ENCODE peak calls at places on chromosomes 1 and 21, in seven cellular contexts. L, Q, V, C, M, D and O are unnamed samples.

GRCh38 chr1:188670837-188671236 is 1806.8 kb downstream of the BRINP3 start:
- DNase-seq in L (no peak), Q (no peak), V (peak), C (no peak), M (peak), D (peak), O (no peak)

GRCh38 chr1:200968469-200969410 is 54.8 kb downstream of the KIF21B start:
- DNase-seq in L (no peak), Q (no peak), V (no peak), C (no peak), M (peak), D (no peak), O (peak)

GRCh38 chr1:25896266-25896665 is 10.0 kb downstream of the STMN1 start:
- DNase-seq in L (no peak), Q (no peak), V (peak), C (no peak), M (no peak), D (peak), O (peak)

GRCh38 chr1:58573705-58574591 is 3.1 kb downstream of the TACSTD2 start:
- DNase-seq in L (no peak), Q (no peak), V (peak), C (no peak), M (no peak), D (no peak), O (no peak)

GRCh38 chr21:32309906-32310460 is 11.3 kb downstream of the MRAP start:
- DNase-seq in L (no peak), Q (no peak), V (no peak), C (no peak), M (no peak), D (no peak), O (no peak)

GRCh38 chr1:228082975-228083870 is 715 bp downstream of the ARF1 start:
- DNase-seq in L (peak), Q (peak), V (peak), C (no peak), M (no peak), D (no peak), O (peak)

GRCh38 chr1:111225091-111225490 is 2.4 kb upstream of the CHI3L2 start:
- DNase-seq in L (no peak), Q (no peak), V (no peak), C (no peak), M (no peak), D (no peak), O (no peak)

GRCh38 chr1:81179239-81179638 is 621.5 kb upstream of the ADGRL2 start:
- DNase-seq in L (no peak), Q (no peak), V (peak), C (peak), M (peak), D (peak), O (peak)

GRCh38 chr1:179126338-179127060 is 44.6 kb downstream of the TOR3A start:
- DNase-seq in L (no peak), Q (peak), V (no peak), C (peak), M (no peak), D (peak), O (peak)

GRCh38 chr1:175521265-175522040 is 221.9 kb downstream of the TNR start:
- DNase-seq in L (no peak), Q (no peak), V (no peak), C (no peak), M (no peak), D (no peak), O (no peak)

GRCh38 chr1:47201179-47201578 is 11.3 kb upstream of the PDZK1IP1 start:
- DNase-seq in L (no peak), Q (no peak), V (no peak), C (no peak), M (no peak), D (no peak), O (peak)

GRCh38 chr1:62276791-62277190 is 42.4 kb downstream of the KANK4 start:
- DNase-seq in L (no peak), Q (no peak), V (peak), C (no peak), M (no peak), D (no peak), O (no peak)

GRCh38 chr1:198699167-198700015 is 60.6 kb downstream of the PTPRC start:
- DNase-seq in L (no peak), Q (peak), V (peak), C (peak), M (peak), D (peak), O (peak)

GRCh38 chr21:37266515-37267221 is 466 bp downstream of the VPS26C start:
- DNase-seq in L (no peak), Q (peak), V (no peak), C (peak), M (peak), D (peak), O (peak)

GRCh38 chr1:40842201-40842600 is 20.0 kb downstream of the CITED4 start:
- DNase-seq in L (no peak), Q (no peak), V (no peak), C (no peak), M (no peak), D (no peak), O (no peak)

GRCh38 chr1:200174525-200174924 is 147.0 kb downstream of the NR5A2 start:
- DNase-seq in L (no peak), Q (no peak), V (no peak), C (no peak), M (no peak), D (no peak), O (no peak)

GRCh38 chr1:235954306-235955283 is 87.9 kb upstream of the LYST start:
- DNase-seq in L (peak), Q (no peak), V (no peak), C (no peak), M (no peak), D (no peak), O (no peak)

GRCh38 chr1:198598796-198599321 is 40.0 kb upstream of the PTPRC start:
- DNase-seq in L (no peak), Q (no peak), V (no peak), C (no peak), M (no peak), D (no peak), O (no peak)

GRCh38 chr1:50369008-50369634 is 54.1 kb downstream of the DMRTA2 start:
- DNase-seq in L (no peak), Q (no peak), V (no peak), C (no peak), M (no peak), D (no peak), O (no peak)

GRCh38 chr1:17586172-17586963 is 46.9 kb downstream of the ARHGEF10L start:
- DNase-seq in L (no peak), Q (no peak), V (peak), C (peak), M (peak), D (peak), O (peak)

GRCh38 chr1:226548281-226549093 is at the start of gene STUM:
- DNase-seq in L (peak), Q (no peak), V (peak), C (no peak), M (no peak), D (no peak), O (no peak)

GRCh38 chr21:15134711-15135110 is 69.9 kb upstream of the NRIP1 start:
- DNase-seq in L (no peak), Q (no peak), V (peak), C (no peak), M (no peak), D (no peak), O (no peak)

GRCh38 chr1:43531453-43531905 is 796 bp downstream of the PTPRF start:
- DNase-seq in L (no peak), Q (no peak), V (no peak), C (no peak), M (peak), D (no peak), O (no peak)

GRCh38 chr1:43534256-43534655 is 3.6 kb downstream of the PTPRF start:
- DNase-seq in L (no peak), Q (no peak), V (no peak), C (no peak), M (no peak), D (no peak), O (no peak)

GRCh38 chr1:43532716-43533115 is 2.0 kb downstream of the PTPRF start:
- DNase-seq in L (no peak), Q (no peak), V (no peak), C (no peak), M (no peak), D (no peak), O (no peak)

GRCh38 chr1:43531906-43532584 is 1.4 kb downstream of the PTPRF start:
- DNase-seq in L (no peak), Q (no peak), V (no peak), C (no peak), M (no peak), D (no peak), O (no peak)

DNA sequence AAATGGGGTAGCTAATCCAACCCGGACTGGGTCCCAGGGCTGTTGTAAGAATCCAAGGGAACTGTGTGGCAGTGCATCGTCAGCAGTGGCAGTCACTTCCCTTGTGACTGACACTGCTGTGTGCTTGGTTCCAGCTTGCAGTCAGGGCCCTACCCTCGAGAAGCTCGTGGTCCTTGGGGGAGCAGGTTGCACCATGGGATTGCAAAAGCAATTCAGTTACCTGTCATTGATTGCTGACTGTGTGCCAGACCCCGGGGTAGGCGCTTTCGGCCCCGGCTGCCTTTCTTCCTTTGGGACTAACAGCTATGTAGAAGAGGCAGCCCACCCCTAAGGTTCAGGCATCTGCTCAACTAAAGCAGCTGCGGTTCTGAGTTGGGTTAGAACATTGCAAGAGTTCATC is 2.9 kb downstream of the PTPRF start:
- DNase-seq in L (no peak), Q (no peak), V (no peak), C (no peak), M (no peak), D (no peak), O (no peak)
- H3K4me3 ChIP-seq in L (no peak), Q (no peak), V (peak), C (no peak), M (no peak), D (no peak), O (no peak)

GRCh38 chr1:1842360-1843146 is 48.3 kb downstream of the GNB1 start:
- DNase-seq in L (no peak), Q (no peak), V (no peak), C (no peak), M (no peak), D (no peak), O (no peak)

GRCh38 chr1:1846386-1846918 is 44.4 kb downstream of the GNB1 start:
- DNase-seq in L (no peak), Q (no peak), V (no peak), C (no peak), M (no peak), D (no peak), O (no peak)

GRCh38 chr1:1839311-1839965 is 51.4 kb downstream of the GNB1 start:
- DNase-seq in L (no peak), Q (no peak), V (no peak), C (no peak), M (no peak), D (no peak), O (no peak)

GRCh38 chr1:1836119-1836518 is 54.8 kb downstream of the GNB1 start:
- DNase-seq in L (no peak), Q (no peak), V (no peak), C (no peak), M (no peak), D (no peak), O (no peak)

DNA sequence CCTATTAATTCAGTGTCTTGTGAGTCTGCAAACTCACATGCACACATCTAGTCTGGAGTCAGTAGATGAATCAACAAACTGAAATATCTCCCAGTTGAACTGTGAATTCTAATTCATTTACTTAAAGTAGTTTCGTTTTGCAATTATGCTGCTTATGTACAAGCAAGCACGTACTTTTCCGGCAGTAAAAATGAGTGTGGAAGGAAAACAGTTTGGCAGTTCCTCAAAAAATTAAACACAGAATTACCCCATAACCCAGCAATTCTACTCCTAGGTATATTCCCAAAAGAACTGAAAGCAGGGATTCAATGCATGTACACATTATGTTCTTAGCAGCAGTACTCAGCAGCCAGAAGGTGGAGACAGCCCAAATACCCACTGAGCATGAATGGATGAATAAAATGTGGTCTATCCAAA is 49.3 kb downstream of the GNB1 start:
- DNase-seq in L (no peak), Q (no peak), V (no peak), C (peak), M (no peak), D (no peak), O (peak)
- TF ChIP-seq CTCF in L (no peak), Q (peak), V (peak), C (no peak), M (no peak), D (peak), O (peak)

DNA sequence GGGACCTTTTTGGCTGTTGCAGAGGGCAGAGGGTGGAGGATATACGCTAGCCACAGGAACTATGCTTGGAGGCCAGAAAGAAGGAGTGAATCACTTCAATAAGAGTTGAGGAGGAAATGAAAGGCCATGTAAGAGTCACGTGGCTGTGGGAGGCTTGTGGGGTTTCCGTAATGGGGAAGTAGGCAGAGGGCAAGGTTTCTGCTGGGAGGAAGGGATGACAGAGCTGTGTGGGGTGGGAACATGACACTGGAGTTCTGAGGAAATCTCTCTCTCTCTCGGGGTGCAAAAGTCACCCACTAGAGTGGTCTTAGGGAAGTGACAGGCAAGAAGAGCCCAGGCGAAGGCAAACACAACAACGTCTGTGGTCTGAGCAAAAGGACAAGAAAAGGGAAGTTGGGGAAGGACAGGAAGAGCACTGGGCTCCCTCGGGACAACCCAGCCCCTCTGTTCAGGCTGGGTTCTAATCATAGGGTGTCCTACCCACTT is 3.9 kb upstream of the CD1C start:
- DNase-seq in L (peak), Q (peak), V (no peak), C (no peak), M (no peak), D (no peak), O (no peak)
- H3K4me3 ChIP-seq in L (no peak), Q (no peak), V (no peak), C (no peak), M (no peak), D (no peak), O (no peak)

GRCh38 chr1:9573723-9574122 is 15.0 kb upstream of the TMEM201 start:
- DNase-seq in L (no peak), Q (no peak), V (no peak), C (peak), M (peak), D (peak), O (peak)
- TF ChIP-seq CTCF in L (peak), Q (peak), V (peak), C (peak), M (peak), D (peak), O (peak)

DNA sequence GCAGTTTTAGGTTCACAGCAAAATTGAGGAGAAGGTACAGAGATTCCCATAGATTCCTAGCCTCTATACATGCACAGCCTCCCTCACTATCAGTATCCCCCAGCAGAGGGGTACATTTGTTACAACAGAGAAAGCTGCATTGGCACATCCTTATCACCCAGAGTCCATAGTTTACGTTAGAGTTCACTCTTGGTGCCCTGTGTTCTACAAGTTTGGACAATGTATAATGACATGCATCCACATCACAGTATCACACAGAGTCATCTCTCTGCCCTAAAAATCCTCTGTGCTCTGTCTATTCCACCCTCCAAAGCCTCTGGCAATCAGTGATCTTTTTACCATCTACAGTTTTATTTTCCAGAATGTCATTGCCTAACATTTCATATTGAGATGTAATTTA is 22.3 kb upstream of the RGS16 start:
- DNase-seq in L (no peak), Q (no peak), V (peak), C (no peak), M (no peak), D (no peak), O (no peak)
- H3K4me3 ChIP-seq in L (no peak), Q (no peak), V (no peak), C (no peak), M (no peak), D (no peak), O (no peak)

GRCh38 chr21:44947930-44948331 is 8.1 kb downstream of the SLX9 start:
- DNase-seq in L (peak), Q (peak), V (no peak), C (no peak), M (no peak), D (no peak), O (no peak)
- TF ChIP-seq CTCF in L (no peak), Q (no peak), V (no peak), C (no peak), M (no peak), D (no peak), O (no peak)